ENCODE peak calls at places on chromosomes 16 and 17, in nine cellular contexts. X, P, H, B, Q, W, U, Y and M are unnamed samples. For H3K27me3, the result is how much of the 10 kb centered on the place peaks cover.

GRCh38 chr16:1181715-1182671 is 29.1 kb downstream of the CACNA1H start:
- DNase-seq in X (no peak), P (no peak), H (peak), B (no peak), Q (peak), W (no peak), U (peak), Y (no peak), M (peak)

GRCh38 chr17:11492511-11492910 is 105.8 kb upstream of the DNAH9 start:
- DNase-seq in X (no peak), P (no peak), H (no peak), B (no peak), Q (no peak), W (no peak), U (no peak), Y (no peak), M (no peak)

GRCh38 chr16:74991593-74992403 is 6.9 kb upstream of the WDR59 start:
- DNase-seq in X (no peak), P (no peak), H (no peak), B (no peak), Q (no peak), W (no peak), U (no peak), Y (no peak), M (no peak)

GRCh38 chr16:30509081-30509480 is 17.3 kb downstream of the ZNF768 start:
- DNase-seq in X (no peak), P (no peak), H (no peak), B (no peak), Q (no peak), W (no peak), U (no peak), Y (no peak), M (no peak)

GRCh38 chr16:82715833-82716232 is 89.1 kb downstream of the CDH13 start:
- DNase-seq in X (no peak), P (no peak), H (no peak), B (no peak), Q (no peak), W (no peak), U (no peak), Y (no peak), M (no peak)

GRCh38 chr17:37744961-37745800 is at the start of gene HNF1B:
- DNase-seq in X (peak), P (no peak), H (no peak), B (no peak), Q (peak), W (peak), U (peak), Y (peak), M (no peak)

GRCh38 chr16:84838383-84838948 is 18.7 kb downstream of the CRISPLD2 start:
- DNase-seq in X (no peak), P (no peak), H (no peak), B (no peak), Q (no peak), W (no peak), U (no peak), Y (no peak), M (no peak)

GRCh38 chr17:77690271-77691161 is 268.0 kb upstream of the TNRC6C start:
- DNase-seq in X (no peak), P (no peak), H (no peak), B (no peak), Q (no peak), W (no peak), U (no peak), Y (no peak), M (no peak)

GRCh38 chr16:28549301-28549899 is 4.3 kb upstream of the SGF29 start:
- DNase-seq in X (peak), P (no peak), H (peak), B (no peak), Q (no peak), W (no peak), U (no peak), Y (no peak), M (no peak)

GRCh38 chr16:49635591-49636581 is 220.0 kb downstream of the ZNF423 start:
- DNase-seq in X (no peak), P (no peak), H (no peak), B (no peak), Q (no peak), W (no peak), U (no peak), Y (peak), M (no peak)

GRCh38 chr17:1050996-1051925 is 54.3 kb downstream of the TIMM22 start:
- DNase-seq in X (no peak), P (no peak), H (no peak), B (no peak), Q (no peak), W (no peak), U (no peak), Y (peak), M (no peak)

GRCh38 chr17:62895650-62896301 is 70.3 kb upstream of the TANC2 start:
- DNase-seq in X (no peak), P (peak), H (no peak), B (no peak), Q (no peak), W (no peak), U (no peak), Y (no peak), M (no peak)

GRCh38 chr17:38461683-38462082 is 33.4 kb downstream of the ARHGAP23 start:
- DNase-seq in X (no peak), P (no peak), H (no peak), B (no peak), Q (no peak), W (no peak), U (no peak), Y (no peak), M (no peak)

GRCh38 chr17:5034063-5034462 is 1.2 kb downstream of the SLC52A1 start:
- DNase-seq in X (no peak), P (no peak), H (no peak), B (no peak), Q (no peak), W (no peak), U (no peak), Y (no peak), M (no peak)

GRCh38 chr16:27920391-27920891 is 143.1 kb downstream of the GSG1L start:
- DNase-seq in X (peak), P (no peak), H (no peak), B (no peak), Q (no peak), W (peak), U (no peak), Y (peak), M (no peak)

GRCh38 chr16:27722892-27723450 is 173.0 kb downstream of the KATNIP start:
- DNase-seq in X (no peak), P (no peak), H (no peak), B (no peak), Q (no peak), W (no peak), U (no peak), Y (no peak), M (no peak)

GRCh38 chr16:84741351-84741791 is 41.6 kb downstream of the USP10 start:
- DNase-seq in X (no peak), P (no peak), H (no peak), B (no peak), Q (no peak), W (no peak), U (no peak), Y (no peak), M (no peak)

GRCh38 chr17:64455993-64456885 is 7.3 kb downstream of the MILR1 start:
- DNase-seq in X (no peak), P (peak), H (no peak), B (no peak), Q (no peak), W (no peak), U (no peak), Y (no peak), M (no peak)

GRCh38 chr17:76272541-76273434 is 7.6 kb downstream of the UBALD2 start:
- DNase-seq in X (no peak), P (no peak), H (no peak), B (no peak), Q (no peak), W (no peak), U (no peak), Y (peak), M (no peak)

GRCh38 chr17:30021708-30022317 is 80.4 kb downstream of the EFCAB5 start:
- DNase-seq in X (peak), P (peak), H (peak), B (no peak), Q (peak), W (peak), U (no peak), Y (no peak), M (no peak)

GRCh38 chr16:54746596-54746995 is 184.1 kb upstream of the IRX5 start:
- DNase-seq in X (peak), P (no peak), H (no peak), B (no peak), Q (no peak), W (no peak), U (no peak), Y (no peak), M (no peak)

GRCh38 chr16:72850863-72851262 is 197.1 kb downstream of the ZFHX3 start:
- DNase-seq in X (no peak), P (no peak), H (peak), B (no peak), Q (no peak), W (no peak), U (no peak), Y (no peak), M (no peak)

GRCh38 chr16:7086842-7087616 is 245.6 kb upstream of the RBFOX1 start:
- DNase-seq in X (peak), P (no peak), H (no peak), B (no peak), Q (no peak), W (no peak), U (no peak), Y (no peak), M (no peak)

GRCh38 chr17:58415371-58416055 is 1.8 kb downstream of the RNF43 start:
- DNase-seq in X (peak), P (no peak), H (no peak), B (no peak), Q (peak), W (peak), U (peak), Y (no peak), M (no peak)

GRCh38 chr17:978110-979093 is 1.2 kb downstream of the NXN start:
- DNase-seq in X (no peak), P (no peak), H (peak), B (no peak), Q (peak), W (no peak), U (no peak), Y (peak), M (no peak)

GRCh38 chr17:80970762-80971703 is 20.6 kb upstream of the CHMP6 start:
- DNase-seq in X (no peak), P (no peak), H (no peak), B (no peak), Q (no peak), W (no peak), U (no peak), Y (peak), M (no peak)

GRCh38 chr17:40448639-40449261 is 5.5 kb downstream of the IGFBP4 start:
- DNase-seq in X (no peak), P (no peak), H (peak), B (no peak), Q (peak), W (no peak), U (peak), Y (no peak), M (peak)

GRCh38 chr17:42428141-42428944 is 5.3 kb upstream of the CAVIN1 start:
- DNase-seq in X (peak), P (no peak), H (peak), B (no peak), Q (peak), W (peak), U (peak), Y (no peak), M (no peak)

GRCh38 chr17:57420674-57421392 is 164.5 kb downstream of the MSI2 start:
- DNase-seq in X (no peak), P (no peak), H (no peak), B (no peak), Q (peak), W (peak), U (peak), Y (no peak), M (no peak)

GRCh38 chr16:59991171-59991570 is 1257.1 kb upstream of the GOT2 start:
- DNase-seq in X (no peak), P (no peak), H (no peak), B (no peak), Q (no peak), W (no peak), U (no peak), Y (no peak), M (no peak)

GRCh38 chr16:76837872-76838271 is 353.1 kb upstream of the MON1B start:
- DNase-seq in X (peak), P (no peak), H (no peak), B (no peak), Q (no peak), W (no peak), U (no peak), Y (no peak), M (no peak)

GRCh38 chr17:1498869-1499268 is 6.4 kb upstream of the MYO1C start:
- DNase-seq in X (no peak), P (no peak), H (no peak), B (no peak), Q (no peak), W (no peak), U (no peak), Y (no peak), M (no peak)

GRCh38 chr16:16186820-16187219 is 36.5 kb downstream of the ABCC6 start:
- DNase-seq in X (no peak), P (no peak), H (no peak), B (no peak), Q (no peak), W (no peak), U (no peak), Y (no peak), M (no peak)

GRCh38 chr17:83012873-83013778 is 66.3 kb upstream of the METRNL start:
- DNase-seq in X (no peak), P (no peak), H (no peak), B (no peak), Q (no peak), W (no peak), U (no peak), Y (no peak), M (no peak)

GRCh38 chr17:38982858-38983746 is 15.9 kb upstream of the FBXO47 start:
- DNase-seq in X (peak), P (peak), H (peak), B (peak), Q (peak), W (peak), U (peak), Y (no peak), M (no peak)

GRCh38 chr17:10754109-10754508 is 24.3 kb upstream of the TMEM220 start:
- DNase-seq in X (peak), P (no peak), H (no peak), B (no peak), Q (peak), W (peak), U (peak), Y (no peak), M (no peak)

GRCh38 chr16:2044541-2044940 is 3.1 kb downstream of the NTHL1 start:
- DNase-seq in X (no peak), P (no peak), H (no peak), B (no peak), Q (no peak), W (no peak), U (peak), Y (no peak), M (no peak)

GRCh38 chr17:79615446-79615845 is 4.6 kb upstream of the RBFOX3 start:
- DNase-seq in X (no peak), P (no peak), H (no peak), B (no peak), Q (no peak), W (no peak), U (no peak), Y (peak), M (no peak)
- H3K27me3 ChIP-seq in X (under half), P (under half), H (under half), B (under half), Q (half or more), W (under half), U (half or more), Y (half or more), M (half or more)

DNA sequence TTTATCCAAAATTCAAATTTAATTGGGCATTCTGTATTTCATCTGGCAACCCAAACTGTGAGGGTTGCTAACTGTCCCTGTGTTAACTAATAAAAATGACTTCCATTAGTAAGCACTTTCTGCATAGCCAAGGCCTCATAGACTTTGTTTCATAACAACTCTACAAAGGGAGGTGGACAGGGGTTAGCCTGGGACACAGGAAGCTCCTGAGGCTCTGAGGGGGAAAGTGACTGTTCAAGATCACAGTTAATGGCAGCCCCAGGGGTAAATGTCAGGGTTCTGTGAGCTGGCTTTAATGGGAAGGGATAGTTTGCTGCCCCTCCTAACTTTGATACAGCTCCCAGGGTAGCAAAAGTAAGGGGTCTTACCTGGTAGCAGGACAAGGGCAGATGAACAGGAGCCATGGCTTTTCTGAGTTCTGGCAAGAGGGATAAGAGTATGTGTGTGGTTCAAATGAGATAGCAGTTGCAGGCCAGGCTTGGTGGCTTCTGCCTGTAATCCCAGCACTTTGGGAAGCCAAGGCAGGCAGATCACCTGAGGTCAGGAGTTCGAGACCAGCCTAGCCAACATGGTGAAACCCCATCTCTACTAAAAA is 2.2 kb downstream of the HEATR9 start:
- DNase-seq in X (no peak), P (peak), H (no peak), B (no peak), Q (no peak), W (no peak), U (no peak), Y (no peak), M (no peak)
- TF ChIP-seq POLR2AphosphoS5 in X (no peak), P (no peak), H (no peak), B (no peak), Q (no peak), W (peak), U (no peak), Y (no peak), M (no peak)

DNA sequence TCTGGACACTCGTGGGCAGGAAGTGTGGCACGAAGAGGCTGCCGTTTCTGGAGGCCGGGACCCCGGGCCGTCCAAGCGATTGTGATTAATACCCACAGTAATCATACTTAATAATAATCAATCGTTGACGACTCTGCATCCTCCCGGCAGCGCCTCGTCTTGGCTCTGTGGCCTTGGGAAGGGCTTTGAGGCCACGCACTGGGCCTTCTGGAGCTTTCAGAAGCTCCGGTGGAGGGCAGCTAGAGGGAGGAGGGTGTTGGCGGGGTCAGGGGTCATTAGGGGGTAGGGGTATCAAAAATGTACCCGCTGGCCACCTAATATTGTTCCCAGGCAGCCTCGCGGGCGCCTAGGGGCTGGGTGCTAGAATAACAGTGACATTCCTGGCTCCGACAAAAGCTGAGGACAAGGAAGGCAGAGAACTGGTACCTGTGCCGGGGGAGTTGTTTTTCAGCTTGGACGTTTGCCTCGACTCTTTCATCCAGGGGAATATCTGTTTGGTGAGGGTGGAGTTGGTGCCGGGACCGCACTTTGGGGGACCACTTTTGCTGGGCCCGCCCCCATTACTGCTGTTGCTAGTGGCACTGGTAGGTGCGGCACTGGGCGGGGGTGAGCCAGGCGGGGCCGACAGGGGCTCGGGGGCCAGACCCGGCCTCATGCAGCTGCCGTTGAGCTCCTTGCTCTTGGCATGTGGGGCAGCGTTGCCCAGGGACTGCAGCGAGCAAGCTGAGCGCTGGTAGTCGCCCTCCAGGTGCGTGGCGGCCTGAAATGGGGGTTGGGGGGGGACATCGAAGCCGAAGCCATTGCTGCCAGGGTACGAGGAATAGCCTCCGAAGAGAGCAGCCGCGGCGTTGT is 6.9 kb upstream of the HOXB2 start:
- DNase-seq in X (peak), P (no peak), H (no peak), B (no peak), Q (no peak), W (no peak), U (no peak), Y (no peak), M (no peak)
- H3K27me3 ChIP-seq in X (half or more), P (under half), H (under half), B (under half), Q (under half), W (under half), U (under half), Y (under half), M (under half)

GRCh38 chr16:11632455-11632921 is 35.8 kb upstream of the SNN start:
- DNase-seq in X (no peak), P (no peak), H (peak), B (no peak), Q (no peak), W (no peak), U (peak), Y (peak), M (no peak)
- TF ChIP-seq POLR2AphosphoS5 in X (no peak), P (no peak), H (no peak), B (no peak), Q (peak), W (no peak), U (peak), Y (peak), M (peak)

GRCh38 chr16:23306199-23307100 is 4.3 kb downstream of the SCNN1B start:
- DNase-seq in X (no peak), P (no peak), H (no peak), B (no peak), Q (no peak), W (no peak), U (no peak), Y (no peak), M (no peak)

GRCh38 chr16:23301251-23302044 is 654 bp upstream of the SCNN1B start:
- DNase-seq in X (peak), P (no peak), H (no peak), B (no peak), Q (no peak), W (no peak), U (no peak), Y (no peak), M (no peak)

GRCh38 chr16:23303685-23304084 is 1.6 kb downstream of the SCNN1B start:
- DNase-seq in X (no peak), P (no peak), H (no peak), B (no peak), Q (no peak), W (no peak), U (no peak), Y (no peak), M (no peak)

GRCh38 chr16:23302045-23302956 is at the start of gene SCNN1B:
- DNase-seq in X (peak), P (no peak), H (no peak), B (no peak), Q (peak), W (peak), U (peak), Y (no peak), M (no peak)

GRCh38 chr16:23304620-23305019 is 2.5 kb downstream of the SCNN1B start:
- DNase-seq in X (no peak), P (no peak), H (no peak), B (no peak), Q (no peak), W (no peak), U (no peak), Y (no peak), M (no peak)
- H3K27me3 ChIP-seq in X (under half), P (under half), H (under half), B (under half), Q (under half), W (under half), U (under half), Y (half or more), M (under half)

GRCh38 chr16:68651136-68651535 is 6.0 kb downstream of the CDH3 start:
- DNase-seq in X (no peak), P (no peak), H (no peak), B (no peak), Q (no peak), W (no peak), U (no peak), Y (no peak), M (no peak)
- TF ChIP-seq POLR2AphosphoS5 in X (no peak), P (no peak), H (no peak), B (no peak), Q (no peak), W (no peak), U (no peak), Y (no peak), M (no peak)

GRCh38 chr17:74430706-74431567 is 951 bp upstream of the GPRC5C start:
- DNase-seq in X (peak), P (peak), H (no peak), B (peak), Q (peak), W (peak), U (peak), Y (peak), M (peak)
- H3K27me3 ChIP-seq in X (under half), P (under half), H (under half), B (under half), Q (under half), W (under half), U (under half), Y (half or more), M (under half)